ENCODE peak calls at places on chromosomes 12 and 14, in six cellular contexts. L, K, U, Z, I and W are unnamed samples. For H3K27me3, the result is how much of the 10 kb centered on the place peaks cover.

GRCh38 chr12:48109424-48109823 is 3.5 kb upstream of the SENP1 start:
- DNase-seq in U (no peak), I (no peak), Z (no peak), K (no peak), L (no peak), W (no peak)

GRCh38 chr14:65373011-65373670 is 39.4 kb upstream of the FUT8 start:
- DNase-seq in I (no peak), L (no peak), Z (no peak), K (no peak), U (peak), W (no peak)

GRCh38 chr12:122184522-122184921 is 1.6 kb downstream of the LRRC43 start:
- DNase-seq in L (no peak), Z (no peak), I (no peak), U (no peak), K (no peak), W (no peak)

GRCh38 chr14:43706901-43707300 is 800.2 kb downstream of the FSCB start:
- DNase-seq in Z (no peak), U (no peak), K (no peak), I (no peak), L (no peak), W (no peak)

GRCh38 chr14:104639889-104640548 is 35.4 kb upstream of the TMEM179 start:
- DNase-seq in U (peak), L (no peak), K (peak), Z (peak), I (peak), W (peak)

GRCh38 chr14:101547961-101548669 is 13.2 kb upstream of the DIO3 start:
- DNase-seq in U (no peak), K (no peak), L (no peak), Z (no peak), I (no peak), W (no peak)

GRCh38 chr12:57734586-57734985 is 4.0 kb downstream of the AGAP2 start:
- DNase-seq in L (no peak), K (no peak), Z (no peak), I (no peak), U (no peak), W (no peak)

GRCh38 chr12:90102957-90103652 is 394.5 kb upstream of the ATP2B1 start:
- DNase-seq in U (peak), L (no peak), K (no peak), I (no peak), Z (no peak), W (no peak)

GRCh38 chr14:104864267-104865068 is 600 bp upstream of the CEP170B start:
- DNase-seq in Z (no peak), I (peak), U (peak), K (peak), L (peak), W (peak)

GRCh38 chr12:114769634-114770033 is 85.7 kb upstream of the TBX3 start:
- DNase-seq in Z (no peak), L (no peak), U (no peak), I (no peak), K (no peak), W (no peak)

GRCh38 chr12:124499873-124500231 is 67.6 kb downstream of the NCOR2 start:
- DNase-seq in K (no peak), Z (no peak), I (no peak), L (no peak), U (no peak), W (no peak)

GRCh38 chr12:50764861-50765324 is 992 bp downstream of the ATF1 start:
- DNase-seq in Z (peak), K (no peak), L (peak), I (peak), U (no peak), W (peak)

GRCh38 chr12:78119351-78119918 is 288.7 kb downstream of the NAV3 start:
- DNase-seq in Z (no peak), K (no peak), L (no peak), U (no peak), I (no peak), W (no peak)

GRCh38 chr12:101634724-101635123 is 40.0 kb downstream of the MYBPC1 start:
- DNase-seq in K (no peak), L (no peak), I (no peak), Z (no peak), U (no peak), W (no peak)

GRCh38 chr12:9381619-9382018 is 173.4 kb upstream of the PZP start:
- DNase-seq in U (no peak), K (no peak), I (no peak), Z (no peak), L (no peak), W (no peak)

GRCh38 chr14:43755707-43756106 is 751.4 kb downstream of the FSCB start:
- DNase-seq in K (no peak), Z (no peak), L (no peak), I (no peak), U (no peak), W (no peak)

GRCh38 chr12:80714055-80714454 is 2.7 kb upstream of the MYF5 start:
- DNase-seq in K (peak), L (no peak), Z (no peak), I (no peak), U (peak), W (no peak)

GRCh38 chr14:38143170-38143569 is 64.5 kb upstream of the SSTR1 start:
- DNase-seq in Z (no peak), K (no peak), U (no peak), L (no peak), I (no peak), W (no peak)

GRCh38 chr12:630656-631632 is 32.3 kb downstream of the NINJ2 start:
- DNase-seq in U (peak), K (no peak), L (no peak), Z (peak), I (peak), W (peak)

GRCh38 chr12:12511021-12511783 is 51.5 kb downstream of the DUSP16 start:
- DNase-seq in I (no peak), U (no peak), Z (no peak), L (no peak), K (no peak), W (no peak)

GRCh38 chr12:131046813-131047788 is 93.4 kb downstream of the ADGRD1 start:
- DNase-seq in Z (peak), I (no peak), K (no peak), U (no peak), L (no peak), W (no peak)

GRCh38 chr12:114625294-114625851 is 58.6 kb downstream of the TBX3 start:
- DNase-seq in U (peak), I (peak), L (no peak), Z (peak), K (peak), W (no peak)

GRCh38 chr12:112823582-112824149 is 32.1 kb downstream of the RPH3A start:
- DNase-seq in I (no peak), K (no peak), Z (no peak), L (no peak), U (peak), W (no peak)
- H3K27me3 ChIP-seq in I (under half), K (under half), Z (under half), L (under half), U (under half), W (under half)

GRCh38 chr12:18552829-18553228 is 185.0 kb downstream of the PLCZ1 start:
- DNase-seq in U (no peak), K (no peak), Z (no peak), I (no peak), L (no peak), W (no peak)

GRCh38 chr12:18551703-18552102 is 186.1 kb downstream of the PLCZ1 start:
- DNase-seq in K (no peak), Z (no peak), L (no peak), U (peak), I (no peak), W (no peak)

GRCh38 chr12:18546399-18546798 is 191.4 kb downstream of the PLCZ1 start:
- DNase-seq in L (no peak), I (no peak), Z (no peak), K (no peak), U (no peak), W (no peak)

DNA sequence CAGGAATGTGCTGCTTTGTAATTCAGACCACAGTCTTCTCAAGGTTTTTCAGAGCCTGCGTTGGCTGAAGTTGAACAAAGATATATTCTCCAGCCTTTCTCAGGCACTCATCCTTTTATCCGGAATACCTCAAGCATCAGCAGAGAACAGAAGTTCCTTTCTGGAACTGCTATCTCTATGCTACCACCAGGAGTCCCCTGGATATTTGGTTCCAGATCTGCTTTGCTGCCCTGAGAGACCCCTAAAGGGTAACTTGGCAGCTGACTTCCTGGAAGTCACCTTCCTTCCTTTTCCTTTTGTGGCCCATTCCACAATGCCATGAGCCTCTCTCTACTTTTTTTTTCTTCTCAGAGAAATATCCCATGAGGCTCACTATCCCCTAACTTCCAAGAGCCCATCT is 188.2 kb downstream of the PLCZ1 start:
- DNase-seq in K (no peak), U (peak), L (no peak), I (no peak), Z (no peak), W (no peak)
- TF ChIP-seq CTCF in K (no peak), U (peak), L (no peak), I (no peak), Z (no peak), W (no peak)

GRCh38 chr14:80080601-80081000 is 130.7 kb downstream of the DIO2 start:
- DNase-seq in Z (no peak), U (no peak), L (no peak), K (no peak), I (no peak), W (no peak)

GRCh38 chr14:80087411-80087810 is 123.9 kb downstream of the DIO2 start:
- DNase-seq in K (no peak), L (no peak), I (no peak), U (no peak), Z (no peak), W (peak)

DNA sequence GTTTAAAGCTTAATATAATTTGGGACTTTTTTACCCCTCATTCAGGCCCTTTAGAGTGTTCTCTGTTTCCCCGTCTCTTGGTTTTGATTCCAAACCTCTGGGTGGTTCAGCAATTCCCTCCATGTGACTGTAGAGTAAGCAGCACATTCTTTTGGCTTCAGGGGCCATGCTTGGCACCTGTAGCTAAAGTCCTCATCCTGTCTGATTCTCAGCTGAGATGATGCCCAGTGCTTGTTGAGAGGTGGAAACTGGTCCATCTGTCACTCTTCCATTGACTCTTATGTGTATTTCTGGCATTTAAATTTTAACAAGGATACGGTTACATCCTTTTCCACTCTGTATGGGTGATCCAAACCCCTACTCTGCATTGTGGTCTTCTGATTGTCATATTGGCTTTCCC is 127.1 kb downstream of the DIO2 start:
- DNase-seq in Z (no peak), L (no peak), I (no peak), K (no peak), U (no peak), W (no peak)
- H3K27me3 ChIP-seq in Z (under half), L (under half), I (under half), K (under half), U (under half), W (under half)

GRCh38 chr12:66744956-66745383 is 66.1 kb upstream of the GRIP1 start:
- DNase-seq in L (no peak), I (no peak), K (no peak), U (peak), Z (no peak), W (no peak)
- TF ChIP-seq CTCF in L (no peak), I (no peak), K (no peak), U (no peak), Z (no peak), W (no peak)

GRCh38 chr12:94297325-94297724 is 148.9 kb downstream of the PLXNC1 start:
- DNase-seq in L (no peak), I (no peak), Z (no peak), K (no peak), U (no peak), W (no peak)

GRCh38 chr12:94299846-94300245 is 151.5 kb downstream of the PLXNC1 start:
- DNase-seq in U (no peak), K (no peak), Z (no peak), I (no peak), L (no peak), W (no peak)

GRCh38 chr12:94297876-94298520 is 149.6 kb downstream of the PLXNC1 start:
- DNase-seq in U (no peak), Z (no peak), K (no peak), I (no peak), L (no peak), W (no peak)
- H3K27me3 ChIP-seq in U (under half), Z (under half), K (under half), I (under half), L (under half), W (under half)

DNA sequence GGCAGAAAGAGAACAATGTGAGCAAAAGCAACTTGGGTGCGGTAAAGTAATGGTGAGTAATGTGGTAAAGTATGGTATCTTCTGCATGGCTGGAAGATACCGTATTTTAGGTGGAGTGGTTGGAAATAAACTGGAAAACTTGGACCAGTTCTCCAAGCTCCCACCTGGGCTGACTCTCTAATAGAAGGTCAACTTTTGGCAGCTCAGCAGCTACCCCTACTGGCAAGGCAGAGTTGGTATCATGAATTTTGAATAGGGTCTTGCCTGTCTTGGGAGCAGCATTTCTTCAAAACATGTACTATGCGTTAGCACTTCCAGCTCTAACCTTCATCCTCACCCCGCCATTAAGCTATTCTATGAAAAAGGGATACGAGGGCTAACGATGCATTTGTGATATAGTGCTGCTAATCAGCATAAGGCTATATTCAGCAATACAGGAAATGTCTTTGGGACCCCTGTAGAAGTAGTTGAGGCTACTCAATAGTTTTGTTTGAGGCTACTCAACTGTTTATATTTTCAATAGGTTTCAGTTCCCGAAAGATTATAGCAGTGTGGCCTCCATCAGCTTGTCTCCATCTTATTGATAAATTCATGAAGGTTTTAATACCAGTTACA is 276.3 kb upstream of the FAR2 start:
- DNase-seq in L (no peak), Z (peak), K (peak), I (peak), U (peak), W (peak)
- TF ChIP-seq CTCF in L (peak), Z (peak), K (peak), I (peak), U (peak), W (peak)

DNA sequence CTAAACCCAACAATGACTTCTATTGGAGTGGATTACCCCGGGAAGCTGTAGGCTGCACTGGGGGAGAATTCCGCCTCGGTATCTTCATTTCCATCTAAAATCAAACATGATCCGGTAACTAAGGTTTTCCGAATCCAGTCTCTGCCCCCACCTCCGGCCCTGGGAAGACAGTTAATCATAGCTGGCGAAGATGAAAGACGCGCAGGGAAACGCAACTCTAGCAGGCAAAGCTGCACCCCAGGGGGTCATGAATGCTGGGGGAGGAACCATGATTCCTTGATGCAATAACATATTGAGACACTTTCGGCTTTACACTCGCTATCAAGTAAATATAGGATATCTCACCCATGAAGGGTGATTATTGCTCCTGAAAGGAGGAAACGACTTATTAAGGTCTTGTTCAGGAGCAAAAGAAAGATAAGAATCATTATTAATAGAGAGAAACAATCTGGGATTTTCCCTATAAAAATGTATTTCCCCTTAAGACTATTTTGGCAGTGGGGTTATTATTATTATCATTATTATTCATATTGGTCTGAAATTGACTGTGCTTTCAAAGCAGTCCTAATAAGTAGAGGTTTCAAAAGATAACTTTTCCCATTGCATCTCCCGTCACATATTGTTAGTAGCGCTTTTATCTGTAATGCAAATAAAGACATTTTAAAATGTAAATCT is 614.9 kb downstream of the VRK1 start:
- DNase-seq in I (no peak), U (peak), L (no peak), Z (no peak), K (no peak), W (no peak)
- H3K27me3 ChIP-seq in I (under half), U (under half), L (under half), Z (half or more), K (under half), W (under half)